ENCODE peak calls at places on chromosomes 2 and 18, in eight cellular contexts. One of them, this sample, is unnamed.

GRCh38 chr2:230908595-230909191 is 16.3 kb downstream of the GPR55 start:
- DNase-seq in epithelial cell of esophagus: peak
- DNase-seq in right atrium auricular region: no peak
- DNase-seq in neural crest cell: no peak
- DNase-seq in upper lobe of right lung: peak
- DNase-seq in nephron progenitor cell: peak
- DNase-seq in cardiac muscle cell: no peak
- DNase-seq in tibial artery: peak
- DNase-seq in this sample: peak

GRCh38 chr2:217797170-217797569 is 205.6 kb downstream of the TNS1 start:
- DNase-seq in epithelial cell of esophagus: no peak
- DNase-seq in right atrium auricular region: peak
- DNase-seq in neural crest cell: no peak
- DNase-seq in upper lobe of right lung: no peak
- DNase-seq in nephron progenitor cell: no peak
- DNase-seq in cardiac muscle cell: no peak
- DNase-seq in tibial artery: peak
- DNase-seq in this sample: no peak

GRCh38 chr2:175688241-175688640 is 313.8 kb downstream of the LNPK start:
- DNase-seq in epithelial cell of esophagus: no peak
- DNase-seq in right atrium auricular region: no peak
- DNase-seq in neural crest cell: no peak
- DNase-seq in upper lobe of right lung: no peak
- DNase-seq in nephron progenitor cell: no peak
- DNase-seq in cardiac muscle cell: no peak
- DNase-seq in tibial artery: no peak
- DNase-seq in this sample: no peak

GRCh38 chr2:8314063-8314462 is 367.8 kb upstream of the ID2 start:
- DNase-seq in epithelial cell of esophagus: no peak
- DNase-seq in right atrium auricular region: no peak
- DNase-seq in neural crest cell: no peak
- DNase-seq in upper lobe of right lung: no peak
- DNase-seq in nephron progenitor cell: no peak
- DNase-seq in cardiac muscle cell: no peak
- DNase-seq in tibial artery: no peak
- DNase-seq in this sample: no peak

GRCh38 chr2:47174731-47175361 is 19.7 kb upstream of the STPG4 start:
- DNase-seq in epithelial cell of esophagus: peak
- DNase-seq in right atrium auricular region: no peak
- DNase-seq in neural crest cell: no peak
- DNase-seq in upper lobe of right lung: no peak
- DNase-seq in nephron progenitor cell: no peak
- DNase-seq in cardiac muscle cell: no peak
- DNase-seq in tibial artery: peak
- DNase-seq in this sample: no peak

GRCh38 chr2:100173907-100174525 is 31.6 kb upstream of the AFF3 start:
- DNase-seq in epithelial cell of esophagus: no peak
- DNase-seq in right atrium auricular region: no peak
- DNase-seq in neural crest cell: no peak
- DNase-seq in upper lobe of right lung: no peak
- DNase-seq in nephron progenitor cell: no peak
- DNase-seq in cardiac muscle cell: no peak
- DNase-seq in tibial artery: no peak
- DNase-seq in this sample: no peak

GRCh38 chr2:70551156-70551555 is 2.5 kb downstream of the TGFA start:
- DNase-seq in epithelial cell of esophagus: no peak
- DNase-seq in right atrium auricular region: no peak
- DNase-seq in neural crest cell: no peak
- DNase-seq in upper lobe of right lung: no peak
- DNase-seq in nephron progenitor cell: no peak
- DNase-seq in cardiac muscle cell: no peak
- DNase-seq in tibial artery: no peak
- DNase-seq in this sample: no peak

GRCh38 chr18:80109676-80110078 is 615 bp downstream of the ADNP2 start:
- DNase-seq in epithelial cell of esophagus: peak
- DNase-seq in right atrium auricular region: no peak
- DNase-seq in neural crest cell: peak
- DNase-seq in upper lobe of right lung: no peak
- DNase-seq in nephron progenitor cell: peak
- DNase-seq in cardiac muscle cell: peak
- DNase-seq in tibial artery: peak
- DNase-seq in this sample: peak

GRCh38 chr2:121596221-121597080 is 52.8 kb downstream of the CLASP1 start:
- DNase-seq in epithelial cell of esophagus: peak
- DNase-seq in right atrium auricular region: no peak
- DNase-seq in neural crest cell: no peak
- DNase-seq in upper lobe of right lung: no peak
- DNase-seq in nephron progenitor cell: peak
- DNase-seq in cardiac muscle cell: peak
- DNase-seq in tibial artery: no peak
- DNase-seq in this sample: no peak

GRCh38 chr2:207897541-207898353 is 127.6 kb downstream of the PLEKHM3 start:
- DNase-seq in epithelial cell of esophagus: no peak
- DNase-seq in right atrium auricular region: no peak
- DNase-seq in neural crest cell: no peak
- DNase-seq in upper lobe of right lung: no peak
- DNase-seq in nephron progenitor cell: no peak
- DNase-seq in cardiac muscle cell: no peak
- DNase-seq in tibial artery: no peak
- DNase-seq in this sample: no peak

GRCh38 chr2:12809526-12809925 is 92.8 kb downstream of the TRIB2 start:
- DNase-seq in epithelial cell of esophagus: peak
- DNase-seq in right atrium auricular region: no peak
- DNase-seq in neural crest cell: no peak
- DNase-seq in upper lobe of right lung: no peak
- DNase-seq in nephron progenitor cell: no peak
- DNase-seq in cardiac muscle cell: no peak
- DNase-seq in tibial artery: no peak
- DNase-seq in this sample: no peak

DNA sequence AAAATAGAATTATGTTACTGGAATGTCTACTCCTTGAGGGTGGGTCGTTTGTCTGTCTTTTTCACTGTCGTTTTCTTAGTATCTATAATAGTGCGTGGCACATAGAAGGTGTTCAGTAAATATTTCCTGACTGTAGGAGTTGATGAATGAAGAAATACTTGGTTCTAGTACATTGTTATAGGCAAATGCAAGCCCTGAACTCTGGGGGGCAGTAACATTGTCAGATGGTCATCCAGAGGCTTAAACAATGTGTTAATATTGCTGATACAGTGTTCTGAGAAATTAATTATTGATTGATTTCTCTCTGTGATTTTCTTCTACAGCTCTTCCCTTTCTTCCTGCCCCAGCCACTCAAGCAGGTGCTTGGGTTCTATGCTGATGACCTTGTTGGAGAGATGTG is 24.4 kb upstream of the THOC1 start:
- DNase-seq in epithelial cell of esophagus: no peak
- DNase-seq in right atrium auricular region: no peak
- DNase-seq in neural crest cell: no peak
- DNase-seq in upper lobe of right lung: no peak
- DNase-seq in nephron progenitor cell: no peak
- DNase-seq in cardiac muscle cell: no peak
- DNase-seq in tibial artery: no peak
- DNase-seq in this sample: no peak
- TF ChIP-seq CTCF in epithelial cell of esophagus: no peak
- TF ChIP-seq CTCF in right atrium auricular region: no peak
- TF ChIP-seq CTCF in neural crest cell: no peak
- TF ChIP-seq CTCF in upper lobe of right lung: no peak
- TF ChIP-seq CTCF in nephron progenitor cell: no peak
- TF ChIP-seq CTCF in cardiac muscle cell: peak
- TF ChIP-seq CTCF in tibial artery: no peak
- TF ChIP-seq CTCF in this sample: no peak

DNA sequence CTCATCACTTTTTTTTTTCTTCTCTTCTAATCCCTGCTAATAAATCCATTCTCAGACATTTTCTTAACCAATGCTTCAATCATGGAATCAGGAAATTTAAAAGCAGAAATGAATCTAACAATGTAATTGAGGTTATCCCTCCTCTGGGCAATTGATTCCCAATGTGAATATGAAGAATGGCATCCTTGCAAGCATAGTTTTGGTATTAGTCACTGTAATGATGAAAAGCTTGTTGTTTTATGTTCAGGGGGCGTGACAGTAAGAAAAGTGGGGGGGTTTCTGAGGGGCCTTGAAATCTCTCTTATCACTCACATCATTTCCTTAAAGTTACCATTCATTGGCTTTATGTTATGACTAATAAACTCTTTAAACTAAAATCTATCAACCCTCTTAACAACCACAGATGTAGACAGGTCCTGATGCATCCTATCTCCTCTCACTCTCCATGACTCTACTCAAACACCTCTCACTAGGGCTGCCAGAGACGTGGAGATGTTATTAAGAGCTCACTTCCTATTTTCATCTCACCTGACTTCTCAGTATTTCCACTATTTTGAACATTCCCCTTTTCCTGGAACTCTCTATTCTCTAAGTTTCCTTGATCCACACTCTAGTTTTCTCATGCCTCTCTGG is 333.0 kb downstream of the CDH2 start:
- DNase-seq in epithelial cell of esophagus: peak
- DNase-seq in right atrium auricular region: no peak
- DNase-seq in neural crest cell: no peak
- DNase-seq in upper lobe of right lung: no peak
- DNase-seq in nephron progenitor cell: no peak
- DNase-seq in cardiac muscle cell: no peak
- DNase-seq in tibial artery: no peak
- DNase-seq in this sample: no peak
- TF ChIP-seq CTCF in epithelial cell of esophagus: no peak
- TF ChIP-seq CTCF in right atrium auricular region: no peak
- TF ChIP-seq CTCF in neural crest cell: no peak
- TF ChIP-seq CTCF in upper lobe of right lung: no peak
- TF ChIP-seq CTCF in nephron progenitor cell: no peak
- TF ChIP-seq CTCF in cardiac muscle cell: no peak
- TF ChIP-seq CTCF in tibial artery: no peak
- TF ChIP-seq CTCF in this sample: no peak

GRCh38 chr2:125471963-125472362 is 1184.0 kb upstream of the GYPC start:
- DNase-seq in epithelial cell of esophagus: peak
- DNase-seq in right atrium auricular region: no peak
- DNase-seq in neural crest cell: peak
- DNase-seq in upper lobe of right lung: no peak
- DNase-seq in nephron progenitor cell: peak
- DNase-seq in cardiac muscle cell: peak
- DNase-seq in tibial artery: no peak
- DNase-seq in this sample: peak
- TF ChIP-seq CTCF in epithelial cell of esophagus: peak
- TF ChIP-seq CTCF in right atrium auricular region: no peak
- TF ChIP-seq CTCF in neural crest cell: peak
- TF ChIP-seq CTCF in upper lobe of right lung: no peak
- TF ChIP-seq CTCF in nephron progenitor cell: peak
- TF ChIP-seq CTCF in cardiac muscle cell: peak
- TF ChIP-seq CTCF in tibial artery: no peak
- TF ChIP-seq CTCF in this sample: peak

GRCh38 chr2:219592721-219593120 is 4.9 kb upstream of the STK11IP start:
- DNase-seq in epithelial cell of esophagus: no peak
- DNase-seq in right atrium auricular region: no peak
- DNase-seq in neural crest cell: no peak
- DNase-seq in upper lobe of right lung: no peak
- DNase-seq in nephron progenitor cell: no peak
- DNase-seq in cardiac muscle cell: no peak
- DNase-seq in tibial artery: no peak
- DNase-seq in this sample: no peak

GRCh38 chr2:219597552-219598307 is at the start of gene STK11IP:
- DNase-seq in epithelial cell of esophagus: peak
- DNase-seq in right atrium auricular region: peak
- DNase-seq in neural crest cell: peak
- DNase-seq in upper lobe of right lung: peak
- DNase-seq in nephron progenitor cell: peak
- DNase-seq in cardiac muscle cell: peak
- DNase-seq in tibial artery: peak
- DNase-seq in this sample: peak

GRCh38 chr2:219596954-219597551 is 604 bp upstream of the STK11IP start:
- DNase-seq in epithelial cell of esophagus: no peak
- DNase-seq in right atrium auricular region: no peak
- DNase-seq in neural crest cell: no peak
- DNase-seq in upper lobe of right lung: no peak
- DNase-seq in nephron progenitor cell: no peak
- DNase-seq in cardiac muscle cell: no peak
- DNase-seq in tibial artery: no peak
- DNase-seq in this sample: no peak

GRCh38 chr2:219593154-219593553 is 4.5 kb upstream of the STK11IP start:
- DNase-seq in epithelial cell of esophagus: no peak
- DNase-seq in right atrium auricular region: no peak
- DNase-seq in neural crest cell: no peak
- DNase-seq in upper lobe of right lung: no peak
- DNase-seq in nephron progenitor cell: no peak
- DNase-seq in cardiac muscle cell: no peak
- DNase-seq in tibial artery: no peak
- DNase-seq in this sample: no peak

GRCh38 chr2:219595250-219595649 is 2.4 kb upstream of the STK11IP start:
- DNase-seq in epithelial cell of esophagus: no peak
- DNase-seq in right atrium auricular region: no peak
- DNase-seq in neural crest cell: no peak
- DNase-seq in upper lobe of right lung: no peak
- DNase-seq in nephron progenitor cell: no peak
- DNase-seq in cardiac muscle cell: peak
- DNase-seq in tibial artery: no peak
- DNase-seq in this sample: no peak
- TF ChIP-seq CTCF in epithelial cell of esophagus: no peak
- TF ChIP-seq CTCF in right atrium auricular region: no peak
- TF ChIP-seq CTCF in neural crest cell: peak
- TF ChIP-seq CTCF in upper lobe of right lung: no peak
- TF ChIP-seq CTCF in nephron progenitor cell: no peak
- TF ChIP-seq CTCF in cardiac muscle cell: no peak
- TF ChIP-seq CTCF in tibial artery: no peak
- TF ChIP-seq CTCF in this sample: no peak

GRCh38 chr18:12307251-12307736 is 747 bp upstream of the TUBB6 start:
- DNase-seq in epithelial cell of esophagus: peak
- DNase-seq in right atrium auricular region: peak
- DNase-seq in neural crest cell: peak
- DNase-seq in upper lobe of right lung: no peak
- DNase-seq in nephron progenitor cell: peak
- DNase-seq in cardiac muscle cell: peak
- DNase-seq in tibial artery: peak
- DNase-seq in this sample: peak
- TF ChIP-seq CTCF in epithelial cell of esophagus: peak
- TF ChIP-seq CTCF in right atrium auricular region: peak
- TF ChIP-seq CTCF in neural crest cell: no peak
- TF ChIP-seq CTCF in upper lobe of right lung: no peak
- TF ChIP-seq CTCF in nephron progenitor cell: no peak
- TF ChIP-seq CTCF in cardiac muscle cell: peak
- TF ChIP-seq CTCF in tibial artery: no peak
- TF ChIP-seq CTCF in this sample: no peak

This sample was measured in glutamatergic neuron.